ENCODE peak calls at places on chromosomes 1 and 21, in six cellular contexts. One of them, this sample, is unnamed.

GRCh38 chr1:54227836-54228435 is 28.0 kb downstream of the MRPL37 start:
- DNase-seq in lower lobe of right lung: no peak
- DNase-seq in sigmoid colon: no peak
- DNase-seq in fibroblast of lung: no peak
- DNase-seq in cardiac fibroblast: no peak
- DNase-seq in PC-3: no peak
- DNase-seq in this sample: peak

GRCh38 chr21:35316933-35317332 is 267.8 kb upstream of the RUNX1 start:
- DNase-seq in fibroblast of lung: peak
- DNase-seq in cardiac fibroblast: peak
- DNase-seq in PC-3: no peak
- DNase-seq in lower lobe of right lung: no peak
- DNase-seq in sigmoid colon: no peak
- DNase-seq in this sample: no peak

GRCh38 chr21:36466061-36466511 is 13.8 kb downstream of the CLDN14 start:
- DNase-seq in PC-3: peak
- DNase-seq in cardiac fibroblast: peak
- DNase-seq in fibroblast of lung: no peak
- DNase-seq in sigmoid colon: no peak
- DNase-seq in lower lobe of right lung: no peak
- DNase-seq in this sample: no peak

GRCh38 chr1:169928438-169929209 is 34.9 kb upstream of the SCYL3 start:
- DNase-seq in sigmoid colon: no peak
- DNase-seq in fibroblast of lung: peak
- DNase-seq in cardiac fibroblast: peak
- DNase-seq in PC-3: peak
- DNase-seq in lower lobe of right lung: no peak
- DNase-seq in this sample: peak

GRCh38 chr1:11898831-11899467 is 27.3 kb downstream of the KIAA2013 start:
- DNase-seq in PC-3: no peak
- DNase-seq in fibroblast of lung: no peak
- DNase-seq in lower lobe of right lung: no peak
- DNase-seq in cardiac fibroblast: no peak
- DNase-seq in sigmoid colon: no peak
- DNase-seq in this sample: no peak

GRCh38 chr1:151314137-151314875 is 12.9 kb downstream of the PI4KB start:
- DNase-seq in sigmoid colon: peak
- DNase-seq in cardiac fibroblast: peak
- DNase-seq in fibroblast of lung: peak
- DNase-seq in lower lobe of right lung: peak
- DNase-seq in PC-3: peak
- DNase-seq in this sample: peak

GRCh38 chr1:6441586-6441985 is 17.0 kb downstream of the ESPN start:
- DNase-seq in lower lobe of right lung: no peak
- DNase-seq in sigmoid colon: no peak
- DNase-seq in cardiac fibroblast: no peak
- DNase-seq in fibroblast of lung: no peak
- DNase-seq in PC-3: no peak
- DNase-seq in this sample: no peak

GRCh38 chr1:161730050-161730564 is 8.8 kb downstream of the FCRLB start:
- DNase-seq in sigmoid colon: no peak
- DNase-seq in fibroblast of lung: no peak
- DNase-seq in PC-3: peak
- DNase-seq in lower lobe of right lung: no peak
- DNase-seq in cardiac fibroblast: peak
- DNase-seq in this sample: peak

GRCh38 chr1:111199329-111199728 is 1.1 kb downstream of the DENND2D start:
- DNase-seq in cardiac fibroblast: no peak
- DNase-seq in lower lobe of right lung: no peak
- DNase-seq in fibroblast of lung: no peak
- DNase-seq in PC-3: no peak
- DNase-seq in sigmoid colon: no peak
- DNase-seq in this sample: no peak

GRCh38 chr1:191575180-191575579 is 583.1 kb upstream of the RGS18 start:
- DNase-seq in fibroblast of lung: no peak
- DNase-seq in sigmoid colon: no peak
- DNase-seq in cardiac fibroblast: no peak
- DNase-seq in PC-3: no peak
- DNase-seq in lower lobe of right lung: no peak
- DNase-seq in this sample: no peak

GRCh38 chr1:151920147-151920546 is 10.8 kb upstream of the THEM4 start:
- DNase-seq in lower lobe of right lung: no peak
- DNase-seq in sigmoid colon: no peak
- DNase-seq in PC-3: no peak
- DNase-seq in fibroblast of lung: no peak
- DNase-seq in cardiac fibroblast: no peak
- DNase-seq in this sample: no peak

GRCh38 chr1:47593001-47593568 is 155.2 kb downstream of the FOXD2 start:
- DNase-seq in lower lobe of right lung: no peak
- DNase-seq in PC-3: no peak
- DNase-seq in fibroblast of lung: no peak
- DNase-seq in sigmoid colon: no peak
- DNase-seq in cardiac fibroblast: no peak
- DNase-seq in this sample: no peak

GRCh38 chr1:205517763-205518162 is 13.3 kb downstream of the CDK18 start:
- DNase-seq in PC-3: no peak
- DNase-seq in lower lobe of right lung: no peak
- DNase-seq in cardiac fibroblast: no peak
- DNase-seq in fibroblast of lung: no peak
- DNase-seq in sigmoid colon: no peak
- DNase-seq in this sample: no peak

GRCh38 chr1:9068971-9069323 is 488 bp downstream of the SLC2A5 start:
- DNase-seq in sigmoid colon: no peak
- DNase-seq in fibroblast of lung: peak
- DNase-seq in cardiac fibroblast: no peak
- DNase-seq in PC-3: no peak
- DNase-seq in lower lobe of right lung: no peak
- DNase-seq in this sample: no peak

GRCh38 chr1:183417691-183418491 is at the start of gene NMNAT2:
- DNase-seq in lower lobe of right lung: peak
- DNase-seq in sigmoid colon: peak
- DNase-seq in fibroblast of lung: peak
- DNase-seq in cardiac fibroblast: no peak
- DNase-seq in PC-3: peak
- DNase-seq in this sample: no peak

GRCh38 chr1:87325982-87326738 is 2.5 kb upstream of the LMO4 start:
- DNase-seq in cardiac fibroblast: peak
- DNase-seq in lower lobe of right lung: no peak
- DNase-seq in fibroblast of lung: peak
- DNase-seq in PC-3: peak
- DNase-seq in sigmoid colon: no peak
- DNase-seq in this sample: peak

GRCh38 chr1:219347843-219348475 is 174.3 kb downstream of the LYPLAL1 start:
- DNase-seq in fibroblast of lung: peak
- DNase-seq in cardiac fibroblast: no peak
- DNase-seq in lower lobe of right lung: peak
- DNase-seq in PC-3: no peak
- DNase-seq in sigmoid colon: peak
- DNase-seq in this sample: no peak

GRCh38 chr1:197572169-197572568 is 203.1 kb downstream of the DENND1B start:
- DNase-seq in lower lobe of right lung: no peak
- DNase-seq in cardiac fibroblast: no peak
- DNase-seq in fibroblast of lung: no peak
- DNase-seq in PC-3: no peak
- DNase-seq in sigmoid colon: peak
- DNase-seq in this sample: no peak

GRCh38 chr1:85047472-85048295 is 616 bp downstream of the MCOLN3 start:
- DNase-seq in sigmoid colon: peak
- DNase-seq in fibroblast of lung: no peak
- DNase-seq in PC-3: no peak
- DNase-seq in lower lobe of right lung: peak
- DNase-seq in cardiac fibroblast: no peak
- DNase-seq in this sample: no peak

GRCh38 chr1:229287257-229287656 is 16.3 kb downstream of the RAB4A start:
- DNase-seq in fibroblast of lung: no peak
- DNase-seq in PC-3: peak
- DNase-seq in cardiac fibroblast: no peak
- DNase-seq in sigmoid colon: no peak
- DNase-seq in lower lobe of right lung: no peak
- DNase-seq in this sample: no peak

GRCh38 chr1:32701951-32702598 is 495 bp downstream of the SYNC start:
- DNase-seq in fibroblast of lung: peak
- DNase-seq in lower lobe of right lung: peak
- DNase-seq in sigmoid colon: peak
- DNase-seq in cardiac fibroblast: no peak
- DNase-seq in PC-3: peak
- DNase-seq in this sample: peak

GRCh38 chr1:172269084-172269483 is 151.4 kb upstream of the C1orf105 start:
- DNase-seq in lower lobe of right lung: no peak
- DNase-seq in fibroblast of lung: no peak
- DNase-seq in sigmoid colon: no peak
- DNase-seq in PC-3: no peak
- DNase-seq in cardiac fibroblast: no peak
- DNase-seq in this sample: no peak

GRCh38 chr1:26287033-26287711 is 7.3 kb downstream of the SH3BGRL3 start:
- DNase-seq in lower lobe of right lung: no peak
- DNase-seq in sigmoid colon: peak
- DNase-seq in PC-3: no peak
- DNase-seq in fibroblast of lung: no peak
- DNase-seq in cardiac fibroblast: peak
- DNase-seq in this sample: peak

GRCh38 chr1:150762559-150762958 is 3.0 kb downstream of the CTSS start:
- DNase-seq in fibroblast of lung: no peak
- DNase-seq in cardiac fibroblast: no peak
- DNase-seq in lower lobe of right lung: no peak
- DNase-seq in PC-3: no peak
- DNase-seq in sigmoid colon: no peak
- DNase-seq in this sample: no peak

GRCh38 chr1:96544051-96544830 is 177.3 kb upstream of the PTBP2 start:
- DNase-seq in fibroblast of lung: no peak
- DNase-seq in PC-3: no peak
- DNase-seq in lower lobe of right lung: no peak
- DNase-seq in sigmoid colon: no peak
- DNase-seq in cardiac fibroblast: no peak
- DNase-seq in this sample: no peak

GRCh38 chr1:230401763-230402294 is 24.3 kb downstream of the PGBD5 start:
- DNase-seq in PC-3: no peak
- DNase-seq in fibroblast of lung: peak
- DNase-seq in cardiac fibroblast: peak
- DNase-seq in lower lobe of right lung: no peak
- DNase-seq in sigmoid colon: no peak
- DNase-seq in this sample: peak

GRCh38 chr1:24319962-24320361 is 805 bp downstream of the GRHL3 start:
- DNase-seq in sigmoid colon: no peak
- DNase-seq in PC-3: no peak
- DNase-seq in lower lobe of right lung: no peak
- DNase-seq in fibroblast of lung: no peak
- DNase-seq in cardiac fibroblast: no peak
- DNase-seq in this sample: no peak
- TF ChIP-seq CTCF in sigmoid colon: no peak
- TF ChIP-seq CTCF in PC-3: no peak
- TF ChIP-seq CTCF in lower lobe of right lung: no peak
- TF ChIP-seq CTCF in fibroblast of lung: no peak
- TF ChIP-seq CTCF in cardiac fibroblast: no peak
- TF ChIP-seq CTCF in this sample: no peak

GRCh38 chr21:28883931-28884330 is 108.7 kb downstream of the LTN1 start:
- DNase-seq in cardiac fibroblast: no peak
- DNase-seq in lower lobe of right lung: no peak
- DNase-seq in sigmoid colon: no peak
- DNase-seq in PC-3: no peak
- DNase-seq in fibroblast of lung: no peak
- DNase-seq in this sample: no peak
- H3K4me3 ChIP-seq in cardiac fibroblast: no peak
- H3K4me3 ChIP-seq in lower lobe of right lung: peak
- H3K4me3 ChIP-seq in sigmoid colon: no peak
- H3K4me3 ChIP-seq in PC-3: peak
- H3K4me3 ChIP-seq in fibroblast of lung: peak
- H3K4me3 ChIP-seq in this sample: peak

GRCh38 chr1:52404116-52404974 is at the start of the genes ORC1 and PRPF38A:
- DNase-seq in fibroblast of lung: peak
- DNase-seq in cardiac fibroblast: peak
- DNase-seq in PC-3: peak
- DNase-seq in lower lobe of right lung: peak
- DNase-seq in sigmoid colon: peak
- DNase-seq in this sample: peak

GRCh38 chr1:52404975-52405338 is 555 bp downstream of the PRPF38A start:
- DNase-seq in cardiac fibroblast: no peak
- DNase-seq in fibroblast of lung: no peak
- DNase-seq in PC-3: no peak
- DNase-seq in lower lobe of right lung: no peak
- DNase-seq in sigmoid colon: no peak
- DNase-seq in this sample: no peak

GRCh38 chr1:52403566-52404115 is 582 bp downstream of the ORC1 start:
- DNase-seq in sigmoid colon: no peak
- DNase-seq in lower lobe of right lung: no peak
- DNase-seq in cardiac fibroblast: peak
- DNase-seq in PC-3: peak
- DNase-seq in fibroblast of lung: peak
- DNase-seq in this sample: peak

GRCh38 chr1:52400131-52400530 is 4.1 kb downstream of the ORC1 start:
- DNase-seq in sigmoid colon: no peak
- DNase-seq in fibroblast of lung: no peak
- DNase-seq in cardiac fibroblast: peak
- DNase-seq in PC-3: peak
- DNase-seq in lower lobe of right lung: no peak
- DNase-seq in this sample: no peak

GRCh38 chr1:52402860-52403240 is 1.4 kb downstream of the ORC1 start:
- DNase-seq in sigmoid colon: no peak
- DNase-seq in PC-3: no peak
- DNase-seq in lower lobe of right lung: no peak
- DNase-seq in fibroblast of lung: no peak
- DNase-seq in cardiac fibroblast: no peak
- DNase-seq in this sample: no peak
- TF ChIP-seq CTCF in sigmoid colon: no peak
- TF ChIP-seq CTCF in PC-3: no peak
- TF ChIP-seq CTCF in lower lobe of right lung: no peak
- TF ChIP-seq CTCF in fibroblast of lung: no peak
- TF ChIP-seq CTCF in cardiac fibroblast: no peak
- TF ChIP-seq CTCF in this sample: no peak

DNA sequence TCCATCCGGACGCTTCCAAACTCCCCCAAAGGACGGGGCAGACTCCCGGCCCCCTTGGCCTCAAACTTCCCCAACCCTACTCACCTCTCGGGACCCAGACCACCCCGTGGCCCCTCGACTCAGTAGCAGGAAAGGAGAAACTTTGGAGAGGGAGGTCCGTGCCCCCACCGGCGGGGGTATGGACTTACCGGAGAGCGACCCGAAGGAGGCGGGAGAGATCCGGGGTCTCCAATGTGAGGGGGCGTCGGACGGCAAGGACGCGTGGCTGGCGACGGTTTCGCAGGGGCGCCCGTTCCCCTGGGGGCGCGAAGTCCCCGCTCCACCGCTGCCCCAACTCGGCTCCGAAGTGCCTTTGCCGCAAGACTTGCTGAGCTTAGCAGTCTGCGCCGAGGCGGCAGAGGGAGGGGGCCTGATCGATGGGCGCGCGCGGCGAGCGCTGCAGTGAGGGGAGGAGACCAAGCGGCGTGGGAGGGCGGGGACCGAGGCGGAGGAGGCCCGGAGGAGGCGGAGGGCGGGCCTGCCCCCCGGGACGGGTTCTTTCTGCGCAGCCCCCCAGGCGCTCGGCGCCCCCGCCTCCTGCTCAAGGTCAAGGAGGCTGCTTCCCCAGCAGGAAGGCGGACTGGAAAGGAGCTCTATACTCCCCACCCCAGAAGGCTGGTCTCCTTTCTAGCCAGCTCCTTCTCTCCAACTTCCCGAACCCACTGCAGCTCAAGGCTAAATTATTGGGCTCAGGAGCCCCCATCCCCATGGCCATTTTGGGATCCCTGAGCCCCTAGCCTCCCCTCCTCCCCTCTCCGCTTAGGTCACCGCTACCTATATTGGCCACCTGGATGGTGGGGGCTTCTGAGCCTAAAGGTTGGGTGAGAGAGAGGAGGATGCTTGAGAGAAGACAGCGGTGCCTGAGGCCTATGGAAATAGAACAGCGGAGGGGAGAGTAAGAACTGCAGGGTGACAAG is at the start of gene SYT2:
- DNase-seq in PC-3: no peak
- DNase-seq in cardiac fibroblast: no peak
- DNase-seq in fibroblast of lung: peak
- DNase-seq in lower lobe of right lung: no peak
- DNase-seq in sigmoid colon: peak
- DNase-seq in this sample: no peak
- H3K4me3 ChIP-seq in PC-3: no peak
- H3K4me3 ChIP-seq in cardiac fibroblast: peak
- H3K4me3 ChIP-seq in fibroblast of lung: no peak
- H3K4me3 ChIP-seq in lower lobe of right lung: peak
- H3K4me3 ChIP-seq in sigmoid colon: no peak
- H3K4me3 ChIP-seq in this sample: no peak

This sample was measured in AG10803.